ENCODE peak calls at places on chromosomes 12 and 14, in four cellular contexts. F is SK-N-DZ; Q is AG09309; P is stimulated activated CD4-positive, alpha-beta T cell treated with anti-CD3 and anti-CD28 coated beads, Interleukin-2, amount 100 ng/mL, for 48 hours. W is an unnamed sample.

GRCh38 chr14:33120966-33121365 is 182.3 kb downstream of the NPAS3 start:
- DNase-seq in Q (no peak), F (no peak), P (no peak), W (peak)

GRCh38 chr12:54371328-54372112 is 7.2 kb upstream of the GPR84 start:
- DNase-seq in P (no peak), F (no peak), Q (no peak), W (peak)

GRCh38 chr14:48125654-48126053 is 450.2 kb upstream of the MDGA2 start:
- DNase-seq in Q (no peak), F (peak), P (no peak), W (no peak)

GRCh38 chr14:72946491-72946890 is 20.2 kb downstream of the DCAF4 start:
- DNase-seq in P (no peak), F (no peak), Q (no peak), W (no peak)

GRCh38 chr14:54343276-54344121 is 53.3 kb upstream of the CDKN3 start:
- DNase-seq in F (peak), P (no peak), Q (no peak), W (no peak)

GRCh38 chr14:55448146-55448614 is 7.8 kb upstream of the TBPL2 start:
- DNase-seq in Q (peak), P (peak), F (no peak), W (peak)

GRCh38 chr12:43291516-43291915 is 260.5 kb downstream of the ADAMTS20 start:
- DNase-seq in Q (no peak), F (no peak), P (no peak), W (peak)

GRCh38 chr12:68871899-68872298 is 61.1 kb downstream of the CPM start:
- DNase-seq in Q (no peak), P (no peak), F (no peak), W (no peak)

GRCh38 chr14:80055912-80056801 is 155.1 kb downstream of the DIO2 start:
- DNase-seq in F (peak), Q (no peak), P (no peak), W (peak)

GRCh38 chr12:56150563-56150962 is 1.8 kb upstream of the MYL6B start:
- DNase-seq in P (no peak), Q (no peak), F (no peak), W (no peak)

GRCh38 chr12:69437073-69437472 is 33.1 kb upstream of the FRS2 start:
- DNase-seq in Q (no peak), P (no peak), F (no peak), W (no peak)

GRCh38 chr14:89000007-89000942 is 175.8 kb downstream of the TTC8 start:
- DNase-seq in F (peak), P (peak), Q (peak), W (peak)

GRCh38 chr12:7935773-7936581 is at the start of gene SLC2A3:
- DNase-seq in F (no peak), Q (peak), P (peak), W (peak)

GRCh38 chr12:91482231-91482630 is 299.6 kb upstream of the DCN start:
- DNase-seq in P (no peak), F (no peak), Q (no peak), W (no peak)

GRCh38 chr14:94292872-94293577 is at the start of gene SERPINA10:
- DNase-seq in Q (no peak), F (no peak), P (no peak), W (no peak)

GRCh38 chr14:96639550-96639949 is 137.4 kb downstream of the PAPOLA start:
- DNase-seq in Q (no peak), F (no peak), P (no peak), W (no peak)

GRCh38 chr12:111803038-111803626 is 36.4 kb downstream of the ALDH2 start:
- DNase-seq in Q (no peak), P (no peak), F (no peak), W (no peak)

GRCh38 chr14:57519051-57519450 is 25.4 kb upstream of the CCDC198 start:
- DNase-seq in P (no peak), F (no peak), Q (no peak), W (no peak)

GRCh38 chr14:60805881-60806569 is 71.5 kb downstream of the MNAT1 start:
- DNase-seq in Q (peak), F (no peak), P (no peak), W (peak)

GRCh38 chr12:3362751-3363150 is 128.3 kb upstream of the PRMT8 start:
- DNase-seq in F (no peak), Q (no peak), P (no peak), W (no peak)

GRCh38 chr12:9792961-9793617 is 32.4 kb upstream of the CD69 start:
- DNase-seq in Q (no peak), F (no peak), P (no peak), W (peak)

GRCh38 chr14:69868363-69868963 is 10.8 kb upstream of the SMOC1 start:
- DNase-seq in Q (no peak), P (no peak), F (no peak), W (no peak)

GRCh38 chr12:123000578-123000977 is 20.1 kb downstream of the ARL6IP4 start:
- DNase-seq in Q (no peak), P (no peak), F (no peak), W (no peak)

GRCh38 chr14:104315625-104316024 is 177.2 kb downstream of the KIF26A start:
- DNase-seq in F (no peak), Q (no peak), P (no peak), W (no peak)

GRCh38 chr14:105248368-105249174 is at the start of gene BTBD6:
- DNase-seq in P (peak), Q (peak), F (peak), W (peak)

GRCh38 chr14:83147006-83147405 is 1613.4 kb upstream of the SEL1L start:
- DNase-seq in Q (no peak), F (no peak), P (no peak), W (no peak)

GRCh38 chr14:91872517-91873470 is 5.5 kb upstream of the TC2N start:
- DNase-seq in P (no peak), F (no peak), Q (no peak), W (peak)

GRCh38 chr12:58745348-58746125 is 174.8 kb downstream of the LRIG3 start:
- DNase-seq in Q (no peak), F (no peak), P (no peak), W (no peak)

GRCh38 chr12:88153959-88154358 is 11.9 kb downstream of the TMTC3 start:
- DNase-seq in P (no peak), F (peak), Q (peak), W (no peak)

GRCh38 chr12:96438330-96438729 is 38.1 kb upstream of the CDK17 start:
- DNase-seq in P (no peak), F (no peak), Q (no peak), W (no peak)

GRCh38 chr14:37087520-37087919 is 84.9 kb downstream of the SLC25A21 start:
- DNase-seq in P (no peak), Q (no peak), F (no peak), W (no peak)

GRCh38 chr14:38866461-38866860 is 236.6 kb downstream of the SEC23A start:
- DNase-seq in Q (no peak), P (no peak), F (no peak), W (no peak)

GRCh38 chr12:109719123-109720022 is 5.7 kb downstream of the FAM222A start:
- DNase-seq in P (no peak), Q (no peak), F (peak), W (no peak)

GRCh38 chr14:51726166-51726899 is 74.6 kb downstream of the FRMD6 start:
- DNase-seq in F (no peak), Q (no peak), P (no peak), W (peak)

GRCh38 chr14:105255021-105255507 is 6.7 kb downstream of the BTBD6 start:
- DNase-seq in Q (no peak), P (no peak), F (no peak), W (no peak)

GRCh38 chr12:122508163-122508562 is 7.4 kb upstream of the ZCCHC8 start:
- DNase-seq in P (no peak), Q (no peak), F (no peak), W (no peak)

GRCh38 chr12:59121466-59121865 is 201.2 kb upstream of the LRIG3 start:
- DNase-seq in Q (no peak), F (no peak), P (no peak), W (no peak)

GRCh38 chr12:65282840-65283239 is 4.4 kb downstream of the MSRB3 start:
- DNase-seq in F (no peak), Q (no peak), P (no peak), W (no peak)

GRCh38 chr12:49867580-49868341 is 24.9 kb upstream of the BCDIN3D start:
- DNase-seq in Q (no peak), F (no peak), P (no peak), W (peak)